ENCODE peak calls at places on chromosomes 1 and 21, in six cellular contexts. D is non-pigmented ciliary epithelial cell, H is posterior vena cava, P is D721Med, W is substantia nigra, I is HEK293T. C is an unnamed sample.

GRCh38 chr21:25094695-25095094 is 512.6 kb downstream of the MRPL39 start:
- DNase-seq in W (no peak), H (no peak), D (no peak), I (no peak), P (no peak), C (no peak)

GRCh38 chr1:155134858-155135415 is 715 bp upstream of the SLC50A1 start:
- DNase-seq in W (peak), I (peak), D (peak), P (peak), H (peak), C (peak)

GRCh38 chr1:78303620-78304019 is 187.2 kb upstream of the PTGFR start:
- DNase-seq in P (no peak), I (no peak), D (no peak), W (no peak), H (no peak), C (no peak)

GRCh38 chr1:14366361-14367018 is 232.0 kb upstream of the KAZN start:
- DNase-seq in P (no peak), W (peak), D (no peak), I (peak), H (peak), C (no peak)

GRCh38 chr1:58726581-58726980 is 26.7 kb upstream of the MYSM1 start:
- DNase-seq in I (no peak), H (no peak), W (no peak), P (no peak), D (no peak), C (no peak)

GRCh38 chr21:34890724-34891609 is 158.1 kb downstream of the RUNX1 start:
- DNase-seq in P (no peak), D (no peak), W (no peak), I (no peak), H (peak), C (no peak)

GRCh38 chr1:84959294-84959693 is 37.6 kb downstream of the MCOLN2 start:
- DNase-seq in P (no peak), W (no peak), D (no peak), I (no peak), H (no peak), C (no peak)

GRCh38 chr21:41803316-41803715 is 36.5 kb upstream of the RIPK4 start:
- DNase-seq in H (no peak), D (no peak), P (no peak), W (no peak), I (no peak), C (no peak)

GRCh38 chr1:183281039-183281438 is 95.0 kb downstream of the LAMC2 start:
- DNase-seq in W (no peak), I (no peak), H (peak), D (no peak), P (no peak), C (no peak)

GRCh38 chr1:39105061-39105840 is 79.1 kb downstream of the NDUFS5 start:
- DNase-seq in H (peak), P (peak), W (peak), I (peak), D (no peak), C (peak)

GRCh38 chr1:42081475-42081874 is 71.7 kb upstream of the GUCA2B start:
- DNase-seq in P (no peak), D (no peak), I (no peak), W (no peak), H (no peak), C (no peak)

GRCh38 chr1:188652678-188653077 is 1823.9 kb downstream of the PLA2G4A start:
- DNase-seq in D (peak), P (no peak), I (no peak), H (no peak), W (no peak), C (no peak)

GRCh38 chr1:200866521-200866920 is 6.3 kb upstream of the GPR25 start:
- DNase-seq in D (no peak), W (no peak), H (no peak), P (no peak), I (no peak), C (no peak)

GRCh38 chr21:36325373-36326010 is 5.5 kb downstream of the MORC3 start:
- DNase-seq in P (no peak), W (no peak), I (no peak), D (no peak), H (no peak), C (no peak)

GRCh38 chr1:12179111-12179519 is 12.3 kb downstream of the TNFRSF1B start:
- DNase-seq in P (no peak), D (peak), H (no peak), I (no peak), W (no peak), C (peak)

GRCh38 chr1:11028018-11028417 is 15.6 kb downstream of the TARDBP start:
- DNase-seq in W (no peak), H (no peak), P (no peak), D (no peak), I (no peak), C (no peak)

GRCh38 chr1:50232271-50232670 is 123.6 kb downstream of the ELAVL4 start:
- DNase-seq in H (no peak), W (no peak), I (no peak), D (no peak), P (no peak), C (no peak)

GRCh38 chr1:45348966-45349677 is 8.9 kb upstream of the MUTYH start:
- DNase-seq in P (no peak), D (no peak), W (no peak), I (no peak), H (no peak), C (no peak)

GRCh38 chr1:225343618-225344017 is 84.2 kb downstream of the LBR start:
- DNase-seq in I (no peak), P (no peak), W (no peak), D (no peak), H (no peak), C (no peak)

GRCh38 chr1:19921310-19921709 is 2.1 kb downstream of the PLA2G2E start:
- DNase-seq in W (no peak), H (no peak), P (no peak), I (no peak), D (no peak), C (no peak)

GRCh38 chr21:35438643-35439404 is 389.7 kb upstream of the RUNX1 start:
- DNase-seq in P (no peak), W (no peak), D (no peak), H (no peak), I (no peak), C (no peak)

GRCh38 chr1:149916193-149916926 is 1.3 kb downstream of the SV2A start:
- DNase-seq in P (no peak), H (no peak), W (no peak), I (no peak), D (no peak), C (no peak)

GRCh38 chr21:21897275-21897883 is 899.2 kb downstream of the NCAM2 start:
- DNase-seq in I (no peak), P (no peak), W (no peak), D (no peak), H (no peak), C (no peak)

GRCh38 chr1:88683516-88683847 is 591 bp upstream of the PKN2 start:
- DNase-seq in W (peak), D (no peak), I (peak), P (no peak), H (peak), C (peak)

GRCh38 chr1:214296860-214297699 is 16.1 kb downstream of the SMYD2 start:
- DNase-seq in H (no peak), D (peak), P (no peak), W (no peak), I (no peak), C (no peak)

GRCh38 chr1:65979145-65979544 is 186.4 kb downstream of the PDE4B start:
- DNase-seq in D (no peak), I (no peak), H (no peak), W (peak), P (no peak), C (no peak)

GRCh38 chr1:160189649-160190625 is at the start of gene CASQ1:
- DNase-seq in W (no peak), H (peak), D (no peak), I (no peak), P (no peak), C (no peak)

GRCh38 chr1:84090447-84091244 is 53.4 kb upstream of the PRKACB start:
- DNase-seq in H (no peak), P (no peak), D (no peak), I (no peak), W (no peak), C (no peak)

GRCh38 chr1:233549917-233550316 is 64.0 kb upstream of the KCNK1 start:
- DNase-seq in P (no peak), D (no peak), W (no peak), I (no peak), H (no peak), C (no peak)

GRCh38 chr1:184467295-184467694 is 80.5 kb downstream of the C1orf21 start:
- DNase-seq in I (no peak), D (no peak), H (no peak), P (no peak), W (no peak), C (no peak)

GRCh38 chr1:104331763-104332162 is 582.1 kb downstream of the AMY1C start:
- DNase-seq in I (no peak), D (no peak), P (no peak), H (no peak), W (no peak), C (no peak)

GRCh38 chr1:6325482-6325881 is 64.6 kb upstream of the GPR153 start:
- DNase-seq in W (no peak), I (no peak), P (no peak), D (no peak), H (no peak), C (no peak)

GRCh38 chr21:33712022-33712803 is 69.9 kb downstream of the ITSN1 start:
- DNase-seq in W (no peak), H (no peak), D (no peak), I (no peak), P (no peak), C (no peak)

GRCh38 chr1:170634819-170635410 is 29.0 kb upstream of the PRRX1 start:
- DNase-seq in H (no peak), D (no peak), P (no peak), I (no peak), W (no peak), C (no peak)

GRCh38 chr1:165114022-165114888 is 242.3 kb downstream of the LMX1A start:
- DNase-seq in D (no peak), P (no peak), I (peak), W (peak), H (no peak), C (no peak)

GRCh38 chr1:222627232-222627631 is 9.3 kb downstream of the MIA3 start:
- DNase-seq in H (no peak), P (no peak), I (no peak), D (no peak), W (no peak), C (no peak)

GRCh38 chr1:21914880-21915640 is 22.1 kb downstream of the HSPG2 start:
- DNase-seq in W (no peak), D (no peak), P (no peak), H (no peak), I (no peak), C (no peak)

C was measured in effector CD4-positive, alpha-beta T cell.